ENCODE peak calls at places on chromosomes 7 and 10, in four cellular contexts. Y, D, A and J are unnamed samples.

GRCh38 chr10:133211141-133211830 is 18.7 kb upstream of the UTF1 start:
- DNase-seq in A (no peak), D (no peak), Y (no peak), J (no peak)

GRCh38 chr10:76432274-76433012 is 1001.0 kb downstream of the LRMDA start:
- DNase-seq in A (no peak), Y (no peak), D (peak), J (no peak)

GRCh38 chr7:46654546-46655443 is 733.7 kb upstream of the IGFBP3 start:
- DNase-seq in Y (no peak), D (no peak), A (no peak), J (no peak)

GRCh38 chr7:133797818-133798485 is 329.2 kb upstream of the LRGUK start:
- DNase-seq in Y (no peak), D (no peak), A (no peak), J (no peak)

GRCh38 chr10:101301111-101301731 is 52.7 kb upstream of the BTRC start:
- DNase-seq in Y (peak), D (no peak), A (peak), J (peak)

GRCh38 chr7:64307254-64308018 is 6.3 kb upstream of the ZNF736 start:
- DNase-seq in Y (no peak), A (no peak), D (peak), J (peak)

GRCh38 chr7:123748171-123748733 is 551 bp downstream of the WASL start:
- DNase-seq in A (peak), Y (no peak), D (peak), J (no peak)

GRCh38 chr7:127588697-127589482 is 679 bp downstream of the ARF5 start:
- DNase-seq in A (peak), Y (peak), D (peak), J (no peak)

GRCh38 chr7:88219781-88220747 is at the start of gene SRI:
- DNase-seq in A (peak), D (peak), Y (no peak), J (peak)

GRCh38 chr10:132544744-132545658 is 7.4 kb downstream of the INPP5A start:
- DNase-seq in D (no peak), A (no peak), Y (no peak), J (peak)

GRCh38 chr10:79382491-79382941 is 35.2 kb downstream of the PPIF start:
- DNase-seq in D (no peak), A (peak), Y (no peak), J (no peak)

GRCh38 chr10:60827791-60828488 is 49.7 kb downstream of the CDK1 start:
- DNase-seq in A (no peak), Y (peak), D (no peak), J (no peak)

GRCh38 chr10:109668703-109669102 is 254.6 kb downstream of the XPNPEP1 start:
- DNase-seq in Y (no peak), A (no peak), D (no peak), J (no peak)

GRCh38 chr10:28047061-28047460 is 48.2 kb upstream of the ODAD2 start:
- DNase-seq in A (no peak), Y (no peak), D (no peak), J (no peak)
- TF ChIP-seq GABPA in A (no peak), Y (no peak), D (no peak), J (no peak)

GRCh38 chr7:28955723-28956607 is 2.2 kb downstream of the TRIL start:
- DNase-seq in Y (peak), A (peak), D (peak), J (no peak)
- TF ChIP-seq GABPA in Y (no peak), A (peak), D (no peak), J (no peak)

DNA sequence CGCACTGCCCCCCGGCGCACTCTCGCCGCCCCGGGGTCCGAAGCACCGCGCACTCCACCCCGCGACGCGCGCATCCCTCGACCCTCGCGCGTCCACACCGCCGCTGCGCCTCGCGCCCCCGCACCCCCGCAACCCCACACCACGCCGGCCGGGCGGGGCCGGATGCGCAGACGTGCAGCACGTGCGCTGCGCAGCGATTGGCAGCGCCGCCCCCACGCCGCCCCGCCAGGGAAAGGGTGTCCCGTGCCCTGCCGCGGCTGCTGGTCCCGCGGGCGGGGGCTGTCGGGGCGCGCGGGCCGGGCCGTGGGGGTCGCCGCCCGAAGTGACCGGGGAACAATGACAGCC is 53.7 kb upstream of the KDM7A start:
- DNase-seq in D (peak), A (no peak), Y (peak), J (no peak)
- TF ChIP-seq GABPA in D (no peak), A (no peak), Y (no peak), J (no peak)

GRCh38 chr10:78029294-78030226 is at the start of gene POLR3A:
- DNase-seq in Y (peak), A (peak), D (peak), J (peak)

GRCh38 chr10:78023741-78024140 is 5.6 kb downstream of the POLR3A start:
- DNase-seq in D (no peak), A (no peak), Y (no peak), J (no peak)

GRCh38 chr10:78028438-78029293 is 649 bp downstream of the POLR3A start:
- DNase-seq in A (no peak), Y (peak), D (no peak), J (no peak)

GRCh38 chr10:78021201-78021600 is 8.1 kb downstream of the POLR3A start:
- DNase-seq in D (no peak), A (no peak), Y (no peak), J (no peak)

DNA sequence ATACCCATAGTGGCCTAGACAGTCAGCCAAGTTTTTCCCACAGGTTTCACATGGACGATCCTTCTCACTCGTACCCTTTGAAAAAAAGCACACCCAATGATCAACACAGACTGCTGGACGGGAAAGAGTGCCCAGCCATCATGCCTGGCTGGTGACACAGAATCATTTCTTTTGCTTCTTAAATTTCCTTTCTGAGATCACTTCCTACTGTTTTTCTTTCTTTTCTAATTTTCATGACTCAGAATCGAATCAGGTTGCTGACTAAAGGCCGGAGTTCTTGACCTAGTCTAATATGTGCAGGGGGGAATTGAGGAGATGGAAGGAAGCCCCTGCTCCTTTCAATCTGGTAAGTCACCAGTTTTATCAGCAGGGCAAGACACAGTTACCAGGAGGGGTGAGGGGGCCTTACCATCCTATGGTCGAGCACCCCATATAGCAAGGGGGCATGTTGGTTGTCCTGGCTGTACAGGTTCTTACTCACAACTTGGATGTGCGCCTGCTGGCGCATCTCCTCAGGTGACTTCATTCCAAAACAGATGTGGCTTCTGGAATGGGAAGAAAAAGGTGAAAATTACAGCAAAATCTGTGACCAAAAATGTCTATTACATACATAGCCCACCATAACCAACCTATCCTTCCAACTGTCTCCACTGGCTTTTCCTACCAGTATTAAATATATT is 3.5 kb downstream of the POLR3A start:
- DNase-seq in D (no peak), A (no peak), Y (no peak), J (no peak)
- TF ChIP-seq GABPA in D (no peak), A (no peak), Y (no peak), J (no peak)

GRCh38 chr7:24885305-24885704 is 94.7 kb downstream of the OSBPL3 start:
- DNase-seq in D (no peak), Y (no peak), A (no peak), J (no peak)

GRCh38 chr7:24888653-24889052 is 91.3 kb downstream of the OSBPL3 start:
- DNase-seq in D (no peak), Y (no peak), A (no peak), J (no peak)

GRCh38 chr7:24891173-24891787 is 88.7 kb downstream of the OSBPL3 start:
- DNase-seq in A (no peak), D (no peak), Y (no peak), J (no peak)

GRCh38 chr7:24885716-24886115 is 94.3 kb downstream of the OSBPL3 start:
- DNase-seq in A (no peak), Y (no peak), D (no peak), J (no peak)

DNA sequence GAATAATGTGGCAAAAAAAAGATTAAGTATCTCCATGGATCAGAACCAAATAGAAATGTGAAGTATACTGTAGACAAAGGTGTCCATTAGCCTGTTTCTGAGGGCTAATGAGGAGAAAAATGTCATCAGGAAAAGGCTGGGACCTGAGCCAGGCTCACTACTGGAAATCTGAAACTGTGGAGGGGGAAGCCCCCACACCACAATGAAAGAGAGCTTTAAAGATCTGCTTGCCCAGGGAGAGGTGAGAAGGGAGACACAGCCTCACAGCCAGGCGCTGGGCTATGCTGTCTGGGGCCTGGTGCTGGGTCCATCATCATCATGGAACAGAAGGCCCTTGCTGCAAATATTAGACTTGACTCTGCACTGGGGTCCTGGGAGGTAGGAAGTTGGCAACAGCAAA is 90.4 kb downstream of the OSBPL3 start:
- DNase-seq in Y (no peak), D (no peak), A (no peak), J (no peak)
- TF ChIP-seq GABPA in Y (no peak), D (no peak), A (no peak), J (no peak)

DNA sequence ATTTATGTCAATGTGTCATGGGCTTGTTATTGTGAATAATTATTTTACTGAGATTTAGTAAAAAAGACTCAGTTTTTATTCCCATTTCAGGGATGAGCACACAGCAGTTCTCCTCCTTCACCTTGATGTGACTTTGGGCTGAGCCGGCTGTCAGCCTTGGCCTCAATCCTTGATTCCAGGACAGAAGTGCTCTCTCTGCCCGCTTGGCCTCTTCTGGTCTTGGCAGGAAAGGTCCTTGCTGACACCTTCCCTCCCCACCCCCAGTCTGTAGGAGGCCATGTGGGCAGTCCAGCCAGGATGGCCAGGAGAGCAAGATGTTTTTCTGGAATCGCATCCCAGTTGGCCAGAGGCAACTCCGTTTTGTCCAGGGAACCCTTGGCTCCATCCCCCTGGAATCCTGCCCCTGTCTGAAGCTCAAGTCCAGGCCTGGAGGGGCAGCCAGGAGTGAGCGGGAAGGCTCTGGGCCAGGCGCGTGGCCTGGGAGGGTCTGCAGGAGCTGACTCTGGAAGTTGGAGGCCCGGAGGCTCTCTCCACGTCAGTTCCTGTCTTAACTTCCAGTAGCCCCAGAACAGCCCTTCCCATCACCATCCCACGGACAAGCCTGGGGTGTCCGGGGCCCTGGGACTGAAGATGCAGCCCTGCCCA is 100.9 kb downstream of the PDGFA start:
- DNase-seq in D (peak), Y (no peak), A (no peak), J (no peak)
- TF ChIP-seq GABPA in D (no peak), Y (no peak), A (no peak), J (no peak)

GRCh38 chr7:42745357-42746022 is 166.4 kb downstream of the C7orf25 start:
- DNase-seq in Y (peak), A (peak), D (peak), J (no peak)
- TF ChIP-seq GABPA in Y (no peak), A (no peak), D (no peak), J (no peak)

GRCh38 chr10:49053998-49054692 is 61.2 kb downstream of the VSTM4 start:
- DNase-seq in D (no peak), Y (no peak), A (no peak), J (no peak)

GRCh38 chr10:49054753-49055152 is 60.6 kb downstream of the VSTM4 start:
- DNase-seq in D (no peak), A (no peak), Y (no peak), J (no peak)

GRCh38 chr10:49052069-49052468 is 63.3 kb downstream of the VSTM4 start:
- DNase-seq in D (no peak), A (no peak), Y (no peak), J (no peak)

GRCh38 chr10:49055231-49055850 is 60.0 kb downstream of the VSTM4 start:
- DNase-seq in D (peak), Y (no peak), A (no peak), J (no peak)

GRCh38 chr10:49053053-49053997 is 62.0 kb downstream of the VSTM4 start:
- DNase-seq in Y (no peak), A (no peak), D (no peak), J (no peak)
- TF ChIP-seq GABPA in Y (no peak), A (no peak), D (no peak), J (no peak)

DNA sequence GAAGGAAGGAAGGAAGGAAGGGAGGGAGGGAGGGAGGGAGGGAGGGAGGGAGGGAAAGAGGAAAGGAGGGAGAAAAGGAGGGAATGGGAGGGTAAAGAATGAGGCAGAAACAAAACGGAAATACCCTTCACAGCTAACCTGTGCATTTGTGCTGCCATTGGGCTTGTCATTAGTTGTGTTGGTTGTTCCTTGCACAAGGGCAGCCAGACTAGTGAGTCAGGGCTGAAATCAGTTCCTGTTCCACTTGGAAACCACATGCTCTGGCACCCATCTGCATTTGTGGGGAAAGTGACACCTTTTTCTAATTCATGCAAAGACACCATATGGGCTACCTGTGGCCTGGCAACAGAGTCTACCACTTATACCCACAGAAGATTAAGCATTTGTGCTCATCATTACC is 1004.0 kb upstream of the C7orf33 start:
- DNase-seq in D (no peak), Y (no peak), A (no peak), J (no peak)
- TF ChIP-seq GABPA in D (no peak), Y (no peak), A (no peak), J (no peak)